ENCODE peak calls at places on chromosomes 2 and 18, in nine cellular contexts. W, V, N, L, F, I, M, E and P are unnamed samples.

GRCh38 chr2:11077411-11077810 is 77.9 kb upstream of the SLC66A3 start:
- DNase-seq in W (no peak), V (no peak), N (no peak), L (no peak), F (no peak), I (no peak), M (no peak), E (no peak), P (no peak)

GRCh38 chr2:86249843-86250402 is 50.7 kb downstream of the MRPL35 start:
- DNase-seq in W (peak; percentile 54), V (peak; percentile 34), N (no peak), L (no peak), F (no peak), I (peak; percentile 14), M (peak; percentile 14), E (no peak), P (peak; percentile 57)

GRCh38 chr2:161488131-161488699 is 72.1 kb downstream of the TBR1 start:
- DNase-seq in W (no peak), V (no peak), N (no peak), L (no peak), F (no peak), I (no peak), M (no peak), E (no peak), P (no peak)

GRCh38 chr2:80242355-80242910 is 62.1 kb downstream of the LRRTM1 start:
- DNase-seq in W (no peak), V (no peak), N (no peak), L (peak; percentile 35), F (no peak), I (no peak), M (no peak), E (no peak), P (no peak)

GRCh38 chr18:44309185-44309584 is 371.5 kb upstream of the SETBP1 start:
- DNase-seq in W (no peak), V (no peak), N (no peak), L (no peak), F (no peak), I (peak; percentile 68), M (peak; percentile 23), E (no peak), P (no peak)

GRCh38 chr18:58784601-58785137 is 80.0 kb upstream of the ZNF532 start:
- DNase-seq in W (no peak), V (no peak), N (peak; percentile 53), L (peak; percentile 26), F (no peak), I (peak; percentile 19), M (no peak), E (no peak), P (no peak)

GRCh38 chr18:23805898-23806297 is 116.6 kb downstream of the LAMA3 start:
- DNase-seq in W (no peak), V (no peak), N (no peak), L (no peak), F (no peak), I (peak; percentile 85), M (peak; percentile 66), E (no peak), P (no peak)

GRCh38 chr18:57210711-57211411 is 64.0 kb downstream of the BOD1L2 start:
- DNase-seq in W (peak; percentile 11), V (no peak), N (no peak), L (no peak), F (no peak), I (no peak), M (no peak), E (no peak), P (no peak)

GRCh38 chr18:72634500-72634899 is 90.4 kb upstream of the CBLN2 start:
- DNase-seq in W (no peak), V (no peak), N (no peak), L (no peak), F (no peak), I (no peak), M (no peak), E (no peak), P (no peak)

GRCh38 chr18:26747131-26747475 is 118.4 kb downstream of the AQP4 start:
- DNase-seq in W (no peak), V (no peak), N (no peak), L (no peak), F (no peak), I (peak; percentile 7), M (peak; percentile 8), E (no peak), P (peak; percentile 20)

GRCh38 chr2:70475266-70475665 is 78.4 kb downstream of the TGFA start:
- DNase-seq in W (no peak), V (peak; percentile 18), N (no peak), L (no peak), F (no peak), I (no peak), M (no peak), E (no peak), P (no peak)

GRCh38 chr2:75041791-75042231 is 83.4 kb downstream of the POLE4 start:
- DNase-seq in W (no peak), V (no peak), N (no peak), L (no peak), F (no peak), I (no peak), M (no peak), E (no peak), P (no peak)

GRCh38 chr18:54622084-54622483 is 31.0 kb downstream of the DYNAP start:
- DNase-seq in W (no peak), V (no peak), N (no peak), L (no peak), F (no peak), I (no peak), M (no peak), E (no peak), P (no peak)
- TF ChIP-seq CTCF in W (no peak), V (no peak), N (no peak), L (no peak), F (peak; percentile 75), I (no peak), M (peak; percentile 7), E (peak; percentile 38), P (peak; percentile 61)

GRCh38 chr2:182240862-182241371 is 185.9 kb downstream of the PDE1A start:
- DNase-seq in W (peak; percentile 60), V (no peak), N (peak; percentile 48), L (no peak), F (peak; percentile 38), I (peak; percentile 55), M (no peak), E (peak; percentile 38), P (peak; percentile 24)
- TF ChIP-seq CTCF in W (peak; percentile 37), V (peak; percentile 51), N (peak; percentile 71), L (peak; percentile 32), F (no peak), I (peak; percentile 37), M (peak; percentile 29), E (peak; percentile 68), P (peak; percentile 72)

GRCh38 chr2:108182489-108182888 is 57.3 kb upstream of the SULT1C3 start:
- DNase-seq in W (peak; percentile 10), V (no peak), N (peak; percentile 72), L (no peak), F (peak; percentile 62), I (peak; percentile 52), M (no peak), E (peak; percentile 18), P (peak; percentile 20)
- TF ChIP-seq CTCF in W (no peak), V (no peak), N (peak; percentile 63), L (no peak), F (peak; percentile 41), I (peak; percentile 30), M (no peak), E (peak; percentile 55), P (peak; percentile 60)

GRCh38 chr2:191895743-191896142 is 48.9 kb upstream of the CAVIN2 start:
- DNase-seq in W (no peak), V (no peak), N (no peak), L (no peak), F (no peak), I (no peak), M (no peak), E (no peak), P (no peak)

GRCh38 chr2:191894681-191895147 is 47.8 kb upstream of the CAVIN2 start:
- DNase-seq in W (no peak), V (no peak), N (no peak), L (no peak), F (no peak), I (peak; percentile 85), M (peak; percentile 60), E (peak; percentile 31), P (peak; percentile 84)

GRCh38 chr2:191895195-191895594 is 48.3 kb upstream of the CAVIN2 start:
- DNase-seq in W (no peak), V (no peak), N (no peak), L (no peak), F (no peak), I (no peak), M (no peak), E (no peak), P (no peak)

GRCh38 chr2:191901031-191901430 is 54.1 kb upstream of the CAVIN2 start:
- DNase-seq in W (no peak), V (no peak), N (no peak), L (no peak), F (no peak), I (no peak), M (no peak), E (no peak), P (no peak)

GRCh38 chr2:191899442-191899841 is 52.6 kb upstream of the CAVIN2 start:
- DNase-seq in W (no peak), V (no peak), N (no peak), L (no peak), F (no peak), I (peak; percentile 94), M (peak; percentile 84), E (no peak), P (peak; percentile 82)
- TF ChIP-seq CTCF in W (no peak), V (no peak), N (no peak), L (no peak), F (no peak), I (no peak), M (no peak), E (no peak), P (no peak)